ENCODE peak calls at places on chromosomes 11 and 22, in four cellular contexts. W, Y, A and I are unnamed samples.

GRCh38 chr11:69267395-69267805 is 26.6 kb upstream of the MYEOV start:
- DNase-seq in W (no peak), Y (no peak), A (no peak), I (no peak)

GRCh38 chr22:45842141-45842831 is 134.7 kb downstream of the WNT7B start:
- DNase-seq in W (no peak), Y (no peak), A (no peak), I (no peak)

GRCh38 chr11:111934301-111934700 is 2.8 kb upstream of the DIXDC1 start:
- DNase-seq in W (no peak), Y (no peak), A (no peak), I (no peak)

GRCh38 chr22:50676211-50676636 is 3.6 kb downstream of the SHANK3 start:
- DNase-seq in W (no peak), Y (no peak), A (no peak), I (no peak)

GRCh38 chr22:28024422-28024888 is 105.4 kb upstream of the PITPNB start:
- DNase-seq in W (no peak), Y (no peak), A (no peak), I (no peak)

GRCh38 chr11:62001450-62002178 is 34.2 kb upstream of the FTH1 start:
- DNase-seq in W (no peak), Y (no peak), A (no peak), I (no peak)

GRCh38 chr22:40335358-40335757 is 10.9 kb upstream of the ADSL start:
- DNase-seq in W (no peak), Y (no peak), A (no peak), I (no peak)

GRCh38 chr22:49593509-49593908 is 234.2 kb downstream of the BRD1 start:
- DNase-seq in W (no peak), Y (no peak), A (no peak), I (no peak)

GRCh38 chr11:112797072-112797471 is 164.1 kb upstream of the NCAM1 start:
- DNase-seq in W (no peak), Y (no peak), A (no peak), I (no peak)

GRCh38 chr11:13045734-13046133 is 36.6 kb downstream of the RASSF10 start:
- DNase-seq in W (no peak), Y (no peak), A (no peak), I (no peak)

GRCh38 chr11:111441443-111441842 is 62.4 kb upstream of the POU2AF1 start:
- DNase-seq in W (no peak), Y (no peak), A (no peak), I (no peak)

GRCh38 chr11:66429983-66430602 is 8.6 kb downstream of the MRPL11 start:
- DNase-seq in W (peak), Y (peak), A (peak), I (peak)